ENCODE peak calls at places on chromosomes 11 and 22, in five cellular contexts. V, L, P, E and Q are unnamed samples. For H3K4me1, the result is how much of the 10 kb centered on the place peaks cover.

GRCh38 chr22:37419916-37420655 is 7.2 kb downstream of the ELFN2 start:
- DNase-seq in V (no peak), L (no peak), P (no peak), E (no peak), Q (no peak)

GRCh38 chr11:84714316-84714780 is 912.8 kb downstream of the DLG2 start:
- DNase-seq in V (peak), L (peak), P (peak), E (peak), Q (peak)

GRCh38 chr11:118245946-118246562 is 6.1 kb downstream of the MPZL3 start:
- DNase-seq in V (no peak), L (no peak), P (no peak), E (no peak), Q (no peak)

GRCh38 chr22:42500164-42500835 is 19.3 kb downstream of the RRP7A start:
- DNase-seq in V (peak), L (peak), P (peak), E (peak), Q (peak)

GRCh38 chr11:98234698-98235097 is 786.1 kb upstream of the CNTN5 start:
- DNase-seq in V (no peak), L (no peak), P (no peak), E (no peak), Q (no peak)

GRCh38 chr11:28461846-28462245 is 353.7 kb downstream of the METTL15 start:
- DNase-seq in V (no peak), L (no peak), P (no peak), E (no peak), Q (no peak)

GRCh38 chr11:118401880-118402590 is 629 bp downstream of the ATP5MG start:
- DNase-seq in V (no peak), L (no peak), P (no peak), E (no peak), Q (no peak)

GRCh38 chr11:62792193-62792575 is 378 bp upstream of the TMEM223 start:
- DNase-seq in V (no peak), L (peak), P (no peak), E (no peak), Q (peak)

GRCh38 chr11:121540627-121541026 is 87.9 kb upstream of the SORL1-AS1 start:
- DNase-seq in V (no peak), L (no peak), P (no peak), E (no peak), Q (no peak)

GRCh38 chr11:122189259-122189658 is 73.2 kb upstream of the BLID start:
- DNase-seq in V (peak), L (no peak), P (no peak), E (no peak), Q (no peak)

GRCh38 chr11:65297026-65297667 is 17.5 kb upstream of the CDC42EP2 start:
- DNase-seq in V (no peak), L (no peak), P (no peak), E (no peak), Q (peak)

GRCh38 chr11:64553554-64554201 is 37.3 kb upstream of the SLC22A12 start:
- DNase-seq in V (no peak), L (peak), P (peak), E (peak), Q (peak)

GRCh38 chr11:100830295-100830694 is 143.2 kb downstream of the ARHGAP42 start:
- DNase-seq in V (no peak), L (no peak), P (peak), E (peak), Q (no peak)

GRCh38 chr11:110948112-110948511 is 235.9 kb upstream of the ARHGAP20 start:
- DNase-seq in V (no peak), L (no peak), P (no peak), E (no peak), Q (peak)

GRCh38 chr11:17743808-17744119 is 9.2 kb downstream of the KCNC1 start:
- DNase-seq in V (no peak), L (no peak), P (no peak), E (no peak), Q (no peak)

GRCh38 chr22:43110444-43110926 is at the start of gene BIK:
- DNase-seq in V (no peak), L (peak), P (peak), E (peak), Q (peak)

GRCh38 chr11:120867988-120868387 is 155.9 kb upstream of the TBCEL start:
- DNase-seq in V (no peak), L (no peak), P (no peak), E (no peak), Q (no peak)

GRCh38 chr11:126034880-126035279 is 27.8 kb downstream of the CDON start:
- DNase-seq in V (no peak), L (no peak), P (no peak), E (no peak), Q (no peak)
- H3K4me3 ChIP-seq in V (no peak), L (no peak), P (no peak), E (no peak), Q (no peak)

GRCh38 chr11:61145228-61146005 is 15.8 kb downstream of the VPS37C start:
- DNase-seq in V (no peak), L (no peak), P (no peak), E (no peak), Q (no peak)

GRCh38 chr11:61147271-61147670 is 14.0 kb downstream of the VPS37C start:
- DNase-seq in V (no peak), L (no peak), P (no peak), E (no peak), Q (no peak)

GRCh38 chr11:61142424-61142823 is 18.8 kb downstream of the VPS37C start:
- DNase-seq in V (no peak), L (no peak), P (no peak), E (no peak), Q (no peak)

GRCh38 chr11:61146413-61146812 is 14.8 kb downstream of the VPS37C start:
- DNase-seq in V (no peak), L (no peak), P (no peak), E (no peak), Q (no peak)

GRCh38 chr11:61144511-61145179 is 16.6 kb downstream of the VPS37C start:
- DNase-seq in V (no peak), L (no peak), P (no peak), E (no peak), Q (no peak)
- H3K4me1 ChIP-seq in V (under half), L (under half), P (half or more), E (half or more), Q (under half)

GRCh38 chr11:45180888-45181594 is 34.6 kb downstream of the PRDM11 start:
- DNase-seq in V (peak), L (peak), P (peak), E (peak), Q (peak)
- TF ChIP-seq POLR2A in V (peak), L (peak), P (peak), E (no peak), Q (no peak)

GRCh38 chr22:46087816-46088277 is 62.5 kb upstream of the PPARA start:
- DNase-seq in V (no peak), L (peak), P (peak), E (peak), Q (peak)

GRCh38 chr22:46086577-46087335 is 63.6 kb upstream of the PPARA start:
- DNase-seq in V (no peak), L (no peak), P (no peak), E (peak), Q (no peak)

GRCh38 chr22:46088541-46089311 is 61.6 kb upstream of the PPARA start:
- DNase-seq in V (no peak), L (no peak), P (peak), E (peak), Q (no peak)

GRCh38 chr22:46085831-46086576 is 64.3 kb upstream of the PPARA start:
- DNase-seq in V (peak), L (peak), P (no peak), E (peak), Q (no peak)

DNA sequence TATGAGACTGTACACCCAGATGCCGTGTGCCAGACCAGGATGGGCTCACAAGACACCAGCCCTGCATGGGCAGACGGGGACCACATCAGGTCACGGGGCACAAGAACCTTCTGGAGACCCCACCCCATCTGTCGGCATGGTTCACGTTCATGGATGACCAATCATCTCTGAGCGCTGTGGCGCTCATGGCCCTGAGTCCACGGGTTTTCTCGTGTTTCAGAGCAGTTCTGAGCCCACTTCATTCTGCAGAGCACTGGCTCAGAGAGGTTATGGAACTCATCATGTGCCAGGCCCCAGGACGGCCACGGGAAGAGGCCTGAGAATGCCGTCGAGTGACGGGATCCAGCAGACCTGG is 63.0 kb upstream of the PPARA start:
- DNase-seq in V (no peak), L (no peak), P (no peak), E (no peak), Q (no peak)
- H3K4me3 ChIP-seq in V (no peak), L (peak), P (no peak), E (no peak), Q (no peak)